ENCODE peak calls at places on chromosomes 11 and 22, in four cellular contexts. L is NCI-H1694 treated with DMSO at 0.1 percent for 48 hours, V is HTR-8/SVneo, Z is gastrocnemius medialis. G is an unnamed sample.

GRCh38 chr11:120744016-120744994 is 232.8 kb downstream of the GRIK4 start:
- DNase-seq in L (no peak), V (no peak), Z (no peak), G (no peak)

GRCh38 chr11:65487467-65488272 is 11.2 kb upstream of the MALAT1 start:
- DNase-seq in L (peak), V (peak), Z (peak), G (no peak)

GRCh38 chr11:312092-312816 is 1.6 kb upstream of the IFITM1 start:
- DNase-seq in L (no peak), V (no peak), Z (no peak), G (no peak)

GRCh38 chr11:111528557-111528956 is 12.0 kb upstream of the LAYN start:
- DNase-seq in L (no peak), V (no peak), Z (no peak), G (no peak)

GRCh38 chr11:62012451-62013265 is 45.2 kb upstream of the FTH1 start:
- DNase-seq in L (no peak), V (peak), Z (no peak), G (no peak)

GRCh38 chr11:72631806-72632731 is 42.2 kb downstream of the PDE2A start:
- DNase-seq in L (peak), V (no peak), Z (peak), G (no peak)

GRCh38 chr11:78916759-78917158 is 342.1 kb upstream of the NARS2 start:
- DNase-seq in L (no peak), V (no peak), Z (no peak), G (no peak)

GRCh38 chr22:35868938-35869337 is 151.3 kb downstream of the APOL5 start:
- DNase-seq in L (no peak), V (no peak), Z (no peak), G (no peak)

GRCh38 chr11:8204596-8204995 is 35.8 kb upstream of the RIC3 start:
- DNase-seq in L (no peak), V (no peak), Z (no peak), G (no peak)

GRCh38 chr11:122108192-122108799 is 7.7 kb downstream of the BLID start:
- DNase-seq in L (no peak), V (no peak), Z (no peak), G (no peak)

GRCh38 chr11:106172389-106172991 is 95.0 kb downstream of the AASDHPPT start:
- DNase-seq in L (no peak), V (no peak), Z (no peak), G (no peak)

G was measured in CD8-positive, alpha-beta memory T cell.